ENCODE peak calls at places on chromosome 17, in seven cellular contexts. One of them, this sample, is unnamed.

GRCh38 chr17:52106638-52107261 is 51.8 kb downstream of the CA10 start:
- DNase-seq in CD8-positive, alpha-beta memory T cell: no peak
- DNase-seq in spleen: no peak
- DNase-seq in right atrium auricular region: peak; percentile 61
- DNase-seq in testis: peak; percentile 79
- DNase-seq in astrocyte: peak; percentile 5
- DNase-seq in cardiac muscle cell: peak; percentile 50
- DNase-seq in this sample: peak; percentile 48

GRCh38 chr17:30586818-30587595 is 109.8 kb downstream of the GOSR1 start:
- DNase-seq in CD8-positive, alpha-beta memory T cell: no peak
- DNase-seq in spleen: no peak
- DNase-seq in right atrium auricular region: no peak
- DNase-seq in testis: no peak
- DNase-seq in astrocyte: peak; percentile 81
- DNase-seq in cardiac muscle cell: peak; percentile 49
- DNase-seq in this sample: no peak

GRCh38 chr17:67492824-67493490 is 115.9 kb downstream of the PITPNC1 start:
- DNase-seq in CD8-positive, alpha-beta memory T cell: no peak
- DNase-seq in spleen: no peak
- DNase-seq in right atrium auricular region: no peak
- DNase-seq in testis: no peak
- DNase-seq in astrocyte: peak; percentile 57
- DNase-seq in cardiac muscle cell: no peak
- DNase-seq in this sample: no peak

GRCh38 chr17:65104973-65105372 is 32.2 kb upstream of the RGS9 start:
- DNase-seq in CD8-positive, alpha-beta memory T cell: no peak
- DNase-seq in spleen: no peak
- DNase-seq in right atrium auricular region: no peak
- DNase-seq in testis: no peak
- DNase-seq in astrocyte: no peak
- DNase-seq in cardiac muscle cell: no peak
- DNase-seq in this sample: no peak

GRCh38 chr17:66541461-66542182 is 239.2 kb downstream of the PRKCA start:
- DNase-seq in CD8-positive, alpha-beta memory T cell: no peak
- DNase-seq in spleen: no peak
- DNase-seq in right atrium auricular region: no peak
- DNase-seq in testis: peak; percentile 30
- DNase-seq in astrocyte: peak; percentile 50
- DNase-seq in cardiac muscle cell: peak; percentile 90
- DNase-seq in this sample: peak; percentile 30

GRCh38 chr17:81083125-81083765 is 48.3 kb downstream of the BAIAP2 start:
- DNase-seq in CD8-positive, alpha-beta memory T cell: no peak
- DNase-seq in spleen: peak; percentile 81
- DNase-seq in right atrium auricular region: no peak
- DNase-seq in testis: no peak
- DNase-seq in astrocyte: no peak
- DNase-seq in cardiac muscle cell: no peak
- DNase-seq in this sample: no peak

GRCh38 chr17:35540589-35541404 is 3.3 kb upstream of the SLFN12L start:
- DNase-seq in CD8-positive, alpha-beta memory T cell: peak; percentile 52
- DNase-seq in spleen: peak; percentile 89
- DNase-seq in right atrium auricular region: peak; percentile 63
- DNase-seq in testis: peak; percentile 36
- DNase-seq in astrocyte: no peak
- DNase-seq in cardiac muscle cell: peak; percentile 52
- DNase-seq in this sample: peak; percentile 43

GRCh38 chr17:148757-149156 is 11.4 kb downstream of the SCGB1C2 start:
- DNase-seq in CD8-positive, alpha-beta memory T cell: no peak
- DNase-seq in spleen: peak; percentile 25
- DNase-seq in right atrium auricular region: no peak
- DNase-seq in testis: no peak
- DNase-seq in astrocyte: no peak
- DNase-seq in cardiac muscle cell: no peak
- DNase-seq in this sample: no peak

GRCh38 chr17:63950940-63951907 is 19.1 kb upstream of the CD79B start:
- DNase-seq in CD8-positive, alpha-beta memory T cell: peak; percentile 23
- DNase-seq in spleen: peak; percentile 87
- DNase-seq in right atrium auricular region: no peak
- DNase-seq in testis: no peak
- DNase-seq in astrocyte: no peak
- DNase-seq in cardiac muscle cell: no peak
- DNase-seq in this sample: peak; percentile 68

GRCh38 chr17:48211787-48212186 is 104.2 kb downstream of the SNX11 start:
- DNase-seq in CD8-positive, alpha-beta memory T cell: no peak
- DNase-seq in spleen: no peak
- DNase-seq in right atrium auricular region: no peak
- DNase-seq in testis: no peak
- DNase-seq in astrocyte: no peak
- DNase-seq in cardiac muscle cell: no peak
- DNase-seq in this sample: no peak

GRCh38 chr17:12136646-12137045 is 116.0 kb downstream of the MAP2K4 start:
- DNase-seq in CD8-positive, alpha-beta memory T cell: no peak
- DNase-seq in spleen: no peak
- DNase-seq in right atrium auricular region: no peak
- DNase-seq in testis: no peak
- DNase-seq in astrocyte: peak; percentile 71
- DNase-seq in cardiac muscle cell: no peak
- DNase-seq in this sample: no peak

GRCh38 chr17:46262271-46262670 is 32.7 kb upstream of the LRRC37A start:
- DNase-seq in CD8-positive, alpha-beta memory T cell: no peak
- DNase-seq in spleen: no peak
- DNase-seq in right atrium auricular region: no peak
- DNase-seq in testis: no peak
- DNase-seq in astrocyte: no peak
- DNase-seq in cardiac muscle cell: no peak
- DNase-seq in this sample: no peak

GRCh38 chr17:36505171-36505570 is 18.7 kb downstream of the ZNHIT3 start:
- DNase-seq in CD8-positive, alpha-beta memory T cell: no peak
- DNase-seq in spleen: no peak
- DNase-seq in right atrium auricular region: no peak
- DNase-seq in testis: no peak
- DNase-seq in astrocyte: no peak
- DNase-seq in cardiac muscle cell: no peak
- DNase-seq in this sample: no peak

GRCh38 chr17:40307001-40307690 is 1.8 kb upstream of the RARA start:
- DNase-seq in CD8-positive, alpha-beta memory T cell: no peak
- DNase-seq in spleen: peak; percentile 81
- DNase-seq in right atrium auricular region: no peak
- DNase-seq in testis: peak; percentile 44
- DNase-seq in astrocyte: peak; percentile 50
- DNase-seq in cardiac muscle cell: peak; percentile 81
- DNase-seq in this sample: peak; percentile 45
- H3K4me1 ChIP-seq in CD8-positive, alpha-beta memory T cell: peaks cover 69% of the 10 kb centered on the region
- H3K4me1 ChIP-seq in spleen: peaks cover 74% of the 10 kb centered on the region
- H3K4me1 ChIP-seq in right atrium auricular region: peaks cover 9% of the 10 kb centered on the region
- H3K4me1 ChIP-seq in testis: peaks cover 70% of the 10 kb centered on the region
- H3K4me1 ChIP-seq in astrocyte: peaks cover 55% of the 10 kb centered on the region
- H3K4me1 ChIP-seq in cardiac muscle cell: peaks cover 52% of the 10 kb centered on the region
- H3K4me1 ChIP-seq in this sample: peaks cover 20% of the 10 kb centered on the region

GRCh38 chr17:43135454-43135819 is 10.3 kb upstream of the BRCA1 start:
- DNase-seq in CD8-positive, alpha-beta memory T cell: no peak
- DNase-seq in spleen: no peak
- DNase-seq in right atrium auricular region: no peak
- DNase-seq in testis: no peak
- DNase-seq in astrocyte: no peak
- DNase-seq in cardiac muscle cell: no peak
- DNase-seq in this sample: no peak
- H3K4me3 ChIP-seq in CD8-positive, alpha-beta memory T cell: no peak overlapping the region
- H3K4me3 ChIP-seq in spleen: no peak overlapping the region
- H3K4me3 ChIP-seq in right atrium auricular region: no peak overlapping the region
- H3K4me3 ChIP-seq in testis: no peak overlapping the region
- H3K4me3 ChIP-seq in astrocyte: no peak overlapping the region
- H3K4me3 ChIP-seq in cardiac muscle cell: no peak overlapping the region
- H3K4me3 ChIP-seq in this sample: no peak overlapping the region

DNA sequence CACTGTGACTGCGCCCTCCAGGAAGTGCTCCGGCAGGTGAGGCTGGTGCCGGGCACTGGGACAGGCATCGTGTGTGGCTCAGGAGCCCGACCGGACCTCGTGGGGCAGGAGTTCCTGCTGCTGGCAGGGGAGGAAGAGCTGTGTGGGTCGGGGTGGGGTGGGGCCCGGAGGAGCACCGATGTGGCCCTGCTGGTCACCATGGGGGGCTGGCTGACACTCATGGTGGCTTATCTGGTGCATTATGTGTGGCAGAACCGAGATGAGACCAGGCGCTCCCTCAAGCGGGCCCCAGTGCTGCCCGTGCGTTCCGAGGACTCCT is 16.8 kb downstream of the LRRC3C start:
- DNase-seq in CD8-positive, alpha-beta memory T cell: no peak
- DNase-seq in spleen: no peak
- DNase-seq in right atrium auricular region: no peak
- DNase-seq in testis: no peak
- DNase-seq in astrocyte: no peak
- DNase-seq in cardiac muscle cell: no peak
- DNase-seq in this sample: no peak
- H3K4me1 ChIP-seq in CD8-positive, alpha-beta memory T cell: peaks cover 6% of the 10 kb centered on the region
- H3K4me1 ChIP-seq in spleen: peaks cover 23% of the 10 kb centered on the region
- H3K4me1 ChIP-seq in right atrium auricular region: no peaks in the 10 kb centered on the region
- H3K4me1 ChIP-seq in testis: no peaks in the 10 kb centered on the region
- H3K4me1 ChIP-seq in astrocyte: peaks cover 7% of the 10 kb centered on the region
- H3K4me1 ChIP-seq in cardiac muscle cell: no peaks in the 10 kb centered on the region
- H3K4me1 ChIP-seq in this sample: no peaks in the 10 kb centered on the region

DNA sequence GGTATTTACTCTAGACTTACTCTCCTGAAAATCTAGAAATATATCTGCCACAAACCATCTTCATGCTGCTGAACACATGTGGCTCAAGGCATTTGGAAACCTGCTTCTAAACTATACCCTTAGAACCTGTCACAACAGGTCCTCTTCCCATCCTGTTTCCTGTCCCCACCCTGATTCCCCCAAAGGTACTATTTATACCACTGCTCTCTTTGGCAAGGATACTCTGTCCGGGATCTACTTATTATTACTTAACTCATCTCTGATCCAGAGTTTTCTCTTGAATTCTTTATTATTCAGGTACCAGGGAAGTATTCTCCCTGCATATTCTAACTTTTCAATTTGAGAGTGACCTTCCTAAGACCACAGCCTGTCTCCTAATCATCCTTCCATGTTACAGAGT is 33.4 kb downstream of the TRAF4 start:
- DNase-seq in CD8-positive, alpha-beta memory T cell: no peak
- DNase-seq in spleen: no peak
- DNase-seq in right atrium auricular region: no peak
- DNase-seq in testis: no peak
- DNase-seq in astrocyte: no peak
- DNase-seq in cardiac muscle cell: no peak
- DNase-seq in this sample: no peak
- H3K4me3 ChIP-seq in CD8-positive, alpha-beta memory T cell: no peak overlapping the region
- H3K4me3 ChIP-seq in spleen: no peak overlapping the region
- H3K4me3 ChIP-seq in right atrium auricular region: no peak overlapping the region
- H3K4me3 ChIP-seq in testis: no peak overlapping the region
- H3K4me3 ChIP-seq in astrocyte: no peak overlapping the region
- H3K4me3 ChIP-seq in cardiac muscle cell: no peak overlapping the region
- H3K4me3 ChIP-seq in this sample: no peak overlapping the region

This sample was measured in colonic mucosa.